ENCODE peak calls at places on chromosome 16, in six cellular contexts. H is lower leg skin, O is K562, M is ovary, W is IMR-90, P is prostate gland. K is an unnamed sample.

GRCh38 chr16:68393333-68393732 is 55.0 kb downstream of the SMPD3 start:
- DNase-seq in H (no peak), O (no peak), M (no peak), W (no peak), P (no peak), K (no peak)

GRCh38 chr16:24013733-24014645 is 178.2 kb downstream of the PRKCB start:
- DNase-seq in H (peak; percentile 17), O (no peak), M (no peak), W (no peak), P (no peak), K (no peak)

GRCh38 chr16:67023689-67024088 is 5.3 kb upstream of the CBFB start:
- DNase-seq in H (no peak), O (no peak), M (no peak), W (no peak), P (no peak), K (no peak)

GRCh38 chr16:54934536-54935410 is 4.1 kb downstream of the IRX5 start:
- DNase-seq in H (peak; percentile 50), O (no peak), M (no peak), W (no peak), P (peak; percentile 67), K (peak; percentile 22)

GRCh38 chr16:86565181-86565631 is 1.4 kb upstream of the FOXC2 start:
- DNase-seq in H (no peak), O (no peak), M (no peak), W (no peak), P (no peak), K (no peak)

GRCh38 chr16:35752773-35753558 is 2293.6 kb downstream of the TP53TG3F start:
- DNase-seq in H (no peak), O (no peak), M (no peak), W (no peak), P (no peak), K (no peak)

GRCh38 chr16:17744903-17745581 is 274.3 kb upstream of the XYLT1 start:
- DNase-seq in H (no peak), O (no peak), M (no peak), W (no peak), P (no peak), K (no peak)

GRCh38 chr16:68250951-68251350 is 5.8 kb downstream of the PLA2G15 start:
- DNase-seq in H (no peak), O (no peak), M (no peak), W (no peak), P (no peak), K (no peak)

GRCh38 chr16:3858809-3859208 is 21.7 kb downstream of the CREBBP start:
- DNase-seq in H (no peak), O (no peak), M (no peak), W (no peak), P (no peak), K (no peak)

GRCh38 chr16:27377666-27378485 is 24.1 kb upstream of the IL21R start:
- DNase-seq in H (no peak), O (no peak), M (no peak), W (no peak), P (no peak), K (no peak)

GRCh38 chr16:69112285-69113129 is 7.1 kb downstream of the HAS3 start:
- DNase-seq in H (no peak), O (peak; percentile 78), M (peak; percentile 44), W (peak; percentile 25), P (no peak), K (peak; percentile 76)

GRCh38 chr16:20674684-20675487 is 22.6 kb downstream of the ACSM1 start:
- DNase-seq in H (no peak), O (no peak), M (peak; percentile 57), W (no peak), P (no peak), K (peak; percentile 64)

GRCh38 chr16:22375963-22376640 is 1.7 kb upstream of the CDR2 start:
- DNase-seq in H (no peak), O (no peak), M (no peak), W (no peak), P (no peak), K (peak; percentile 10)

GRCh38 chr16:11700264-11701029 is 32.2 kb downstream of the SNN start:
- DNase-seq in H (no peak), O (no peak), M (no peak), W (peak; percentile 42), P (no peak), K (no peak)

GRCh38 chr16:90019543-90020259 is 445 bp upstream of the DBNDD1 start:
- DNase-seq in H (no peak), O (peak; percentile 96), M (peak; percentile 59), W (peak; percentile 89), P (no peak), K (no peak)

GRCh38 chr16:19945934-19946333 is 61.3 kb upstream of the GPRC5B start:
- DNase-seq in H (no peak), O (no peak), M (no peak), W (no peak), P (no peak), K (no peak)

GRCh38 chr16:6096931-6097665 is 999.5 kb upstream of the EEF2KMT start:
- DNase-seq in H (no peak), O (no peak), M (no peak), W (no peak), P (no peak), K (no peak)

GRCh38 chr16:6076631-6077030 is 979.0 kb upstream of the EEF2KMT start:
- DNase-seq in H (no peak), O (no peak), M (no peak), W (no peak), P (no peak), K (no peak)

GRCh38 chr16:54265558-54266213 is 20.9 kb downstream of the IRX3 start:
- DNase-seq in H (no peak), O (no peak), M (no peak), W (no peak), P (no peak), K (no peak)

GRCh38 chr16:17461951-17462729 is 8.6 kb downstream of the XYLT1 start:
- DNase-seq in H (no peak), O (no peak), M (no peak), W (no peak), P (no peak), K (no peak)

GRCh38 chr16:450800-451512 is 25.5 kb downstream of the RAB11FIP3 start:
- DNase-seq in H (no peak), O (no peak), M (no peak), W (no peak), P (no peak), K (no peak)

GRCh38 chr16:68445458-68445857 is 2.9 kb downstream of the SMPD3 start:
- DNase-seq in H (no peak), O (peak; percentile 50), M (no peak), W (peak; percentile 5), P (no peak), K (peak; percentile 64)

GRCh38 chr16:64950262-64950661 is 171.6 kb downstream of the CDH11 start:
- DNase-seq in H (no peak), O (no peak), M (no peak), W (no peak), P (no peak), K (no peak)
- TF ChIP-seq POLR2A in H (no peak), O (no peak), M (no peak), W (no peak), P (no peak), K (no peak)

DNA sequence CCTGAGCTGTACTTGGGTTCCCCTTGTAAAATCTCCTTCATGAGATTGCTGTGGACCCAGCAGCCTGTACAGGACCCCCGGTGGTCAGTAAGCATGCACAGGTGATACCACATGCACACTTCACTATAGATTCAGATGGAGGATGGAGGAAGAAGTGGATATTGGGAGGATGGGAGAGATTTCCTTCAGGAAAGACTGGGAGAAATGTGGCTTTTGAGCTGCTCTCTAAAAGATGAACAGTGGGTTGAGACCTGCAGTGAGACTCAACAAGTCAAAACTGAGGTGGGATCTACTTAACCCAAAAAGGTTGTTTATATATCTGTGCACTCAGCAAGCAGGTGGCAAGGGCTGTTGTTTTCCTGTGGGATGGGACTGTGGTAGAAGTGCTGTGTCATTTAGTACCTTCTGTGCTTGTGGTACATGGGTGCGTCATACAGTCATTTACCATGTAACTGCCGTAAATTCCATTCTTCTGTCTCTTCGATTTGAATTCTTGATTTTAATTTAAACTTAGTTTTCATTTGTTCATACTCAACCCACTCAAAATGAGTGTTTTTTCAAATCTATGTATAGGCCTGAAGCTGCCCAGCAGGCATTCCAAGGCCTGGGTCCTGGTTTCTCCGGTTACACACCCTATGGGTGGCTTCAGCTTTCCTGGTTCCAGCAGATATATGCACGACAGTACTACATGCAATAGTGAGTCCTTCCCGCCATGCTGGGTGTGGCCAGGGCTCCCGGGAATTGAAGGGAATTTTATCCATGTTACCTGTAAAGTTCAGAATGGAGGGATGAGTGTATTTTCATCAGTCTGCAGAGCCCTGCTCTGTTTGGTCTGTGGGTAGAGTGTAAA is 6.9 kb downstream of the HERPUD1 start:
- DNase-seq in H (no peak), O (no peak), M (peak; percentile 16), W (no peak), P (no peak), K (no peak)
- TF ChIP-seq POLR2A in H (no peak), O (peak; percentile 45), M (no peak), W (no peak), P (no peak), K (no peak)

GRCh38 chr16:53055603-53056527 is 1.1 kb downstream of the CHD9 start:
- DNase-seq in H (peak; percentile 47), O (peak; percentile 65), M (peak; percentile 52), W (peak; percentile 72), P (peak; percentile 37), K (peak; percentile 75)

GRCh38 chr16:53052519-53053501 is at the start of gene CHD9NB:
- DNase-seq in H (peak; percentile 47), O (no peak), M (no peak), W (peak; percentile 86), P (peak; percentile 87), K (peak; percentile 15)

GRCh38 chr16:53056528-53056881 is 1.7 kb downstream of the CHD9 start:
- DNase-seq in H (no peak), O (no peak), M (no peak), W (peak; percentile 66), P (no peak), K (peak; percentile 41)

GRCh38 chr16:53053967-53054669 is 673 bp upstream of the CHD9 start:
- DNase-seq in H (peak; percentile 41), O (peak; percentile 35), M (peak; percentile 76), W (no peak), P (peak; percentile 46), K (peak; percentile 76)

DNA sequence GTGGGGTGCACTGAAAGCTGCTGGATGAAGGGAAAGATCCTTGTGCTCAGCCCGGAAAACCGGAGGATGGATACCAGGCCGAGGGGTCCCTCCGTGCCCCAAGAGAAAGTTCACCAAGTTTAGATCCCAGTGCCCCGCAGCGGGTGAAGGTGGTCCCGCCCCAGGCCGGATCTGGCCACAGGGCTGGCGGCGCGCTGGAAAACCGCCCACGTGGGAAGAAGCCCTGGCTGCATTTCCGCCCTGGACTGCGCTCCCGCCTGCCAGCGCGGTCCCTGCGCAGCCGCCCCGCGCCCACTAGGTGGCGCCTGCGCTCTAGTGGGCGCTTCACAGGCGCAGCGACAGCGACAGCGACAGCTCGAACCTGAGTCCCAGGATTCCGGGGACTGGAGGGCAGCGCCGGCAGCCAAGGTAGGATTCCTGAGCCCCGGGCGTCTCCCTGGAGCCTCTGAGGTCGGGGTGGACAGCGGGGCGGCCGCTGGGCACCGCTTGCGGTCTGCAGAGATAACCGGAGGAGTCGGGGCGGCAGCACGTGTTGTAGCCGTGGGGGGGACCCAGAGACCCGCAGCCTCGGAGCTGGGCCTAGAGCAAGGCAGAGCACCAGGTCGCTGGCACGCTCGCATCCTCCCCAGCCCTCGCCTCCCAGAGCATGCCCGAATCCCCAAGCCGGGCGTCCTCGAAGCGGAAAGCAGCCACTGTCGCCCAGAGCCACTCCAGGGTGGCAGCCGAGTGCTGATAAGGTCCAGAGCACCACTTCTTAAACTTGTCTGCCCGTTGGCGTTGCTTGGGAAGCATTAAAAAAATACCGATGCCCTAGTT is at the start of gene CHD9:
- DNase-seq in H (peak; percentile 68), O (peak; percentile 88), M (peak; percentile 90), W (peak; percentile 80), P (peak; percentile 79), K (peak; percentile 89)
- TF ChIP-seq POLR2A in H (peak; percentile 11), O (peak; percentile 52), M (peak; percentile 21), W (no peak), P (peak; percentile 36), K (peak; percentile 17)

GRCh38 chr16:2090819-2091721 is 43.3 kb downstream of the TSC2 start:
- DNase-seq in H (peak; percentile 70), O (peak; percentile 80), M (peak; percentile 85), W (no peak), P (peak; percentile 81), K (peak; percentile 68)
- TF ChIP-seq POLR2A in H (no peak), O (no peak), M (no peak), W (no peak), P (peak; percentile 47), K (no peak)